ENCODE peak calls at places on chromosomes 5 and 9, in four cellular contexts. A is PC-9, J is A673, H is HepG2. P is an unnamed sample.
A peak's percentile ranks its signal among the peaks of the same experiment; 100 is the strongest.

GRCh38 chr5:44911501-44911900 is 102.8 kb downstream of the MRPS30 start:
- DNase-seq in A (no peak), H (no peak), J (no peak), P (no peak)

GRCh38 chr9:4207881-4208615 is 91.8 kb downstream of the GLIS3 start:
- DNase-seq in H (no peak), J (peak; percentile 59), A (no peak), P (no peak)

GRCh38 chr5:126848253-126848652 is 71.3 kb downstream of the LMNB1 start:
- DNase-seq in H (no peak), A (no peak), J (no peak), P (no peak)

GRCh38 chr9:138105561-138106505 is 228.3 kb downstream of the CACNA1B start:
- DNase-seq in J (no peak), A (no peak), H (no peak), P (no peak)

GRCh38 chr5:113061851-113062631 is 85.4 kb downstream of the DCP2 start:
- DNase-seq in A (no peak), H (no peak), J (no peak), P (peak; percentile 64)

GRCh38 chr9:126548312-126548711 is 65.4 kb upstream of the LMX1B start:
- DNase-seq in J (no peak), H (peak; percentile 51), A (no peak), P (no peak)

GRCh38 chr5:162806195-162806594 is 631.2 kb upstream of the CCNG1 start:
- DNase-seq in H (no peak), J (no peak), A (no peak), P (no peak)

GRCh38 chr5:51958473-51958872 is 575.2 kb downstream of the ISL1 start:
- DNase-seq in H (no peak), A (no peak), J (peak; percentile 15), P (no peak)

GRCh38 chr9:28808042-28808441 is 1234.8 kb upstream of the C9orf72 start:
- DNase-seq in A (no peak), J (peak; percentile 89), H (no peak), P (peak; percentile 72)

DNA sequence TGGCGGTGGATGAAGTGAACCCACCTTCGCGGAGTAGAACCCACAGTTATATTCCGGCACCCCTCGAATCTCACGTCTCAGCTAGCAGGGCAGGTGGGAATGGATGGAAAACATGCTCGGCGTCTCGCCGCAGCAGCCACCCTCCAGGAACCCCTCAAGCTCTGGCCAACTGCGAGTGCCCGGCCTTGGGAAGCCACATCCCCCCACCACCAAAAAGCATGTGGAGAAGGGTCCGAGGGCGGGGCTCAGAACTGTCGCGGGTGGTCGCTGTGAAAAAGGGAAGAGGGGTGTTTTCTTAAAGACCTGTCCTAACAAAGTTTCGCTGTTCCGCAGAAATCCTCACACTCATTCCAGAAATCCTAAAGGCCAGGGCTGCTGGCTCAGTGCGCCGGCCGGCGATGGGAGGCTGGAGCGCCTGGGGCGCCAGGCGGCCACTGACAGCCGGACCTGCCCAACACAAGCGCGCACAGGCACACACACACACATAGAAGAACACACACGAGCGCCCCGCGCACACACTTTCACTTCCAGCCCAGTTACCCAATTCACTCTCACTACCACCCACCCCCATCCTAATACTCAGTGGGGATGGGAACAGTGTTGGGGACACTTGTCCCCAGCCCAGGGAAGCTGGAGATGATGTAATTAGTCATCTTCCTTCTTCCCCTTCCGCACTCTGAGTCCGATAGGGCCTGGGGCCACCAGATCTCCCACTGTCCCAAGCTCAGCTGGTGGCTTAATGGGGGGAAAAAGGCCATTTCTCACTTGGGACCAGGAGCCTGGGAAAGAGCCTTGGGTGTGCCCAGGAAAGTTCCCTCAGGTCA is 2.0 kb downstream of the EBF1 start:
- DNase-seq in A (no peak), H (no peak), J (no peak), P (no peak)
- TF ChIP-seq EZH2 in A (no peak), H (no peak), J (no peak), P (no peak)

DNA sequence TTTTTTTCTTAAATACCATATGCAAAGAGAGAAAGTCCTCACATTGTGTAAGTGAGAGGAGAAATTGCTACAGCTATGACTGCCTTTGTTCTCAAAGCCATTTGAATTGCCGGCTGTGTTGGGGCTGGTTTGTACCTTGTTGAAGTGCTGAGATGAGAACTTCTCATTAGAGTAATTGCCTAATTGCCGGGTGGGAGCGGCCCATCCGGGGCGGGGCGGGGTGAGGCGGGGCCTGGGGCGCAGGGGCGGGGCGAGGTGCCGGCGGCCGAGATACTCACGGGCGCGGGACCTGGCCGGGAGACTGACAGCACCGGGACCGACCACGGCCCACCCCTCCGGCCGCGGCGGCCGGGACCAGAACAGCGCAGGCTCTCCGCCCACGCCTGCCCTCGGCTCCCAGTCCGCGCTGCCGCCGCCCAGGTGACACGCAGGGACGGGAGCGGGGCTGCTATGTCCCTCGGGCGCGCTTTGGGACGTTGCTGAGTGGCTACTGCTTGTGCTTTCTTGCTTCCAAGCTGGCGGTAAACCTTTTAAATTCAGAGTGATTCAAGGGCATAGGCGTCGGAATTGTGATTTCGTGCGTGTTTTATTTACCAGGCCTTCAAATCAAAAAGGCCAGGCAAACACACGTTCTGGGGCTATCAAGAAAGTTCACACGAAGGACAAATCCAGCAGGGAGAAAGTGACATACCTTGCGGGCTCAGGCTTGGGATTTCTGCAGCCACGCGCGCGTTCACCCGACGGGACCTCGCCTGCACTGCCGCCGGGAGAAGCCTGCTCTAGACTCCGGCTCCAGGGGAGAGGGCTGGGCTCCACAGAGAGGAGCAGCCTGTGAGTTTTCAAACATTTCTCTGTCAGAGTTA is 269.1 kb downstream of the FANCC start:
- DNase-seq in A (peak; percentile 76), J (peak; percentile 65), H (peak; percentile 72), P (peak; percentile 49)
- TF ChIP-seq EZH2 in A (no peak), J (no peak), H (no peak), P (no peak)

DNA sequence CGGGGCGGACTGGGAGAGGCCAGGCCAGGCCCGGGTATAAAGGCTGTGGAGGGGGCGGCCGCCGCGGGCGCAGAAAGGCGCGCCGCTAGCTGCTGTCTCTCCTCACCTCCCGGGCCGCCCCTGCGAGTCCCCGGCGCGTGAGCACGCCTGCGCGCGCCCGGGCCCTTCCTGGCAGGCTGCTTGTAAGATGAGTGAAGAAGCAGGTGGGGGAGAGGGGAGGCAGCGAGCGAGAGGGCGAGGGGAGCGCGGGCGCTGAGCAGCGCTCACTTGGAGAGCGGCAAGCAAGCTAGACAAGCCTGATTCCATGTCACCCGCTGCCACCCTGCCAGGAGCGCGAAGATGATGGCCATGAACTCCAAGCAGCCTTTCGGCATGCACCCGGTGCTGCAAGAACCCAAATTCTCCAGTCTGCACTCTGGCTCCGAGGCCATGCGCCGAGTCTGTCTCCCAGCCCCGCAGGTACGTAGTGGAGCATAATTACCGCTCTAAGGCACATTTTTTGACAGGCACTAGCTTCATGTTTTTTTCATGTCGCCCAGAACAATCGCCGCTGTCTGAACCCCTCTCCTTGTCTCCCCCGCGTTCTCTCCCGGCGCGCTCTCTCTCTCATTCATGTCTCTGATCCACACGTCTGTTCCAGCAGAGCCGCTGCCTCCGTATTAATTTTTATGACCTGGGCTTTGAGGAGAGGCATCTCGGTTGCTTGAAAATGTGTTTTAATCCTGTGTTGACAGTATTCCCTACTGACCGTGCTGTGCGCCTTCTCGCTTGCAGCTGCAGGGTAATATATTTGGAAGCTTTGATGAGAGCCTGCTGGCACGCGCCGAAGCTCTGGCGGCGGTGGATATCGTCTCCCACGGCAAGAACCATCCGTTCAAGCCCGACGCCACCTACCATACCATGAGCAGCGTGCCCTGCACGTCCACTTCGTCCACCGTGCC is at the start of gene POU4F3:
- DNase-seq in A (no peak), H (no peak), J (peak; percentile 20), P (no peak)
- TF ChIP-seq EZH2 in A (no peak), H (no peak), J (peak; percentile 88), P (no peak)

DNA sequence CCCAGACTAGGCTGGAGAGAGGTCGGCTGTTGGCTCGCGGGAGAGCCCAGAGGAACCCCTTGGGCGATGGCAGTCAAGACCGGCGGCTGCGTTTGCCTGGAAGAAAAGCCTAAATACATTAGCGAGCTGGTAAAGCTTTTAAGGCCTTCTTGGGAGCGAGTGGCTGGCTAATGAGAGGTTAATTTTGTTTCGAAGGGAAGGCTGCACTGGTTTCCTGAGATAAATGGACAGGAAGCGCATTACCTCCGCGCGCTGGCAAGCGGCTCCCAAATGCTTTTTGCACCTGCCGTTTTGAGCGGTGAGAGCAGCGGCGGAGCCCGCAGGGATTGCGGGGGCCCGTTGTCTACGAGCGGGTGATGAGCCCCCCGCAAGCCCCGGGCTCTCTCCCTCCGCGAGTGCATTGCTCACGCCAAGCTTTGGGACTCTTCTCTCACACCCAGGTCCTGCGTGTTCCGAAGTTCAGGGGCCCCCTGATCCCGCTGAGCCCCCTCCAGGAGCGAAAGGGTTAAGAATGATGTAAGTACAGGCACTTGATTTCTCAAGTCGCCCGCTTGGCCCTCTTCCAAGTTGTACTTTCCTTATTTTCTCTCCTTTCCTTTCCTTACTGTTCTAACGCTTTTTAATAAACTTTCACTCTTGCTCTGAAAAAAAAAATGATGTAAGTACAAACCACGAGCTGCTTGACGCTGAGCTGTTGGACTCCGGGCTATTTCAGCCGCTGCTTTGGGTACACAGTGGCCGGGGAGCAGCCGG is 3.1 kb upstream of the RGMB start:
- DNase-seq in A (no peak), J (peak; percentile 41), H (peak; percentile 41), P (peak; percentile 55)
- TF ChIP-seq EZH2 in A (no peak), J (no peak), H (no peak), P (no peak)